ENCODE peak calls at places on chromosome 5, in four cellular contexts. W, Z, Y and U are unnamed samples.

GRCh38 chr5:181260720-181261319 is at the start of gene TRIM52:
- DNase-seq in W (peak; percentile 93), Z (peak; percentile 91), Y (peak; percentile 88), U (peak; percentile 81)

GRCh38 chr5:170273968-170274710 is 23.4 kb downstream of the LCP2 start:
- DNase-seq in W (peak; percentile 67), Z (no peak), Y (peak; percentile 42), U (peak; percentile 67)

GRCh38 chr5:149152317-149152746 is 11.0 kb downstream of the ABLIM3 start:
- DNase-seq in W (no peak), Z (peak; percentile 97), Y (no peak), U (no peak)

GRCh38 chr5:137516251-137516797 is 17.2 kb upstream of the SPOCK1 start:
- DNase-seq in W (no peak), Z (no peak), Y (no peak), U (no peak)

GRCh38 chr5:102700126-102700851 is 54.8 kb upstream of the PAM start:
- DNase-seq in W (no peak), Z (no peak), Y (no peak), U (no peak)

GRCh38 chr5:16066810-16067209 is 112.8 kb downstream of the MARCHF11 start:
- DNase-seq in W (no peak), Z (no peak), Y (no peak), U (no peak)

GRCh38 chr5:72159501-72159911 is 52.2 kb downstream of the MAP1B start:
- DNase-seq in W (no peak), Z (no peak), Y (no peak), U (no peak)

GRCh38 chr5:159752622-159753275 is 163.5 kb upstream of the ADRA1B start:
- DNase-seq in W (no peak), Z (no peak), Y (no peak), U (no peak)

GRCh38 chr5:82183828-82184227 is 94.3 kb downstream of the RPS23 start:
- DNase-seq in W (peak; percentile 12), Z (no peak), Y (no peak), U (no peak)

GRCh38 chr5:87099967-87100366 is 167.7 kb upstream of the RASA1 start:
- DNase-seq in W (no peak), Z (no peak), Y (no peak), U (no peak)

GRCh38 chr5:151917931-151918330 is 6.7 kb downstream of the GLRA1 start:
- DNase-seq in W (no peak), Z (no peak), Y (no peak), U (no peak)

GRCh38 chr5:143874312-143874711 is 62.4 kb downstream of the HMHB1 start:
- DNase-seq in W (no peak), Z (no peak), Y (no peak), U (no peak)

GRCh38 chr5:96432245-96433065 is 593 bp downstream of the PCSK1 start:
- DNase-seq in W (no peak), Z (no peak), Y (peak; percentile 39), U (no peak)

GRCh38 chr5:150227606-150228273 is 37.9 kb downstream of the SLC6A7 start:
- DNase-seq in W (no peak), Z (no peak), Y (peak; percentile 69), U (no peak)

GRCh38 chr5:83340511-83340918 is 131.0 kb upstream of the VCAN start:
- DNase-seq in W (no peak), Z (no peak), Y (no peak), U (no peak)

GRCh38 chr5:163968651-163969050 is 463.2 kb downstream of the MAT2B start:
- DNase-seq in W (no peak), Z (no peak), Y (no peak), U (no peak)

GRCh38 chr5:33036128-33036527 is 325.0 kb downstream of the NPR3 start:
- DNase-seq in W (no peak), Z (no peak), Y (no peak), U (no peak)

GRCh38 chr5:33043598-33043997 is 332.5 kb downstream of the NPR3 start:
- DNase-seq in W (no peak), Z (no peak), Y (no peak), U (no peak)

GRCh38 chr5:33037101-33037500 is 326.0 kb downstream of the NPR3 start:
- DNase-seq in W (no peak), Z (no peak), Y (no peak), U (no peak)

GRCh38 chr5:33046091-33046490 is 335.0 kb downstream of the NPR3 start:
- DNase-seq in W (no peak), Z (no peak), Y (no peak), U (no peak)

GRCh38 chr5:33041586-33041985 is 330.5 kb downstream of the NPR3 start:
- DNase-seq in W (no peak), Z (no peak), Y (no peak), U (no peak)
- TF ChIP-seq GABPA in W (no peak), Z (no peak), Y (no peak), U (no peak)

GRCh38 chr5:126523818-126524522 is 71.0 kb downstream of the ALDH7A1 start:
- DNase-seq in W (no peak), Z (no peak), Y (no peak), U (no peak)

GRCh38 chr5:126527892-126528291 is 67.1 kb downstream of the ALDH7A1 start:
- DNase-seq in W (no peak), Z (no peak), Y (no peak), U (no peak)

GRCh38 chr5:126526493-126526892 is 68.5 kb downstream of the ALDH7A1 start:
- DNase-seq in W (no peak), Z (no peak), Y (no peak), U (no peak)

GRCh38 chr5:126527158-126527557 is 67.9 kb downstream of the ALDH7A1 start:
- DNase-seq in W (no peak), Z (no peak), Y (no peak), U (no peak)

DNA sequence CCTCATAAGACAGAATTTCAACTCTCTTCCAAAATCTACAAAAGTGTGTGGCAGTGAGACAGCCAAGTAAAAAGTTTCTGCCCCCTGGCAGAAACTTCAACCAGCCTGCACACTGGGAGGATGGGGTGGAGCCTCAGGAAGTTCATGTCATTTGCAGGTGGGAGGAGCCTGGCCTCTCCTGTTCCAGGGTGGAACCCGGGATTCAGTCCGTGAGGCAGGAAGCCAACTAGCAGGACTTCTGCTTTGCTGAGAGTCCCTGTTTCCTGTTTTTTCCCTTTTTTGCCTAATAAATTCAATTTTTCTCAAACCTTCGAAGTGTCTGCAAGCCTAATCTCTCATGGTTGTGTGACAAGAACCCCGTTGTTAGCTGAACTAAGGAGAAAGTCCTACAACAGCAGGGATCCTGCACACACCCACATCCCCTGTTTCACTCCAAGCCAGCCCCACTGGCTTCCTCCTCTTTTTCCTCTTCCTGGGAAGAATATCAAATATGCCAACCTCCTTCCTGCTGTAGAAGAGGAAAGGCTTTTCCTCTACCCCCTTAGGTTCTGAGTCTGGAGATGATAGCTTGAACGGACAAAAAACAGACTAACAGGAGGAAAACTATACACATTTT is 69.3 kb downstream of the ALDH7A1 start:
- DNase-seq in W (no peak), Z (peak; percentile 40), Y (no peak), U (no peak)
- TF ChIP-seq GABPA in W (no peak), Z (peak; percentile 28), Y (no peak), U (no peak)

GRCh38 chr5:41637424-41637823 is 127.0 kb upstream of the PLCXD3 start:
- DNase-seq in W (no peak), Z (no peak), Y (no peak), U (no peak)

GRCh38 chr5:41637869-41638268 is 127.5 kb upstream of the PLCXD3 start:
- DNase-seq in W (no peak), Z (no peak), Y (no peak), U (no peak)

GRCh38 chr5:41636605-41637004 is 126.2 kb upstream of the PLCXD3 start:
- DNase-seq in W (no peak), Z (peak; percentile 54), Y (peak; percentile 21), U (peak; percentile 27)

GRCh38 chr5:41638685-41639084 is 128.3 kb upstream of the PLCXD3 start:
- DNase-seq in W (no peak), Z (peak; percentile 96), Y (no peak), U (no peak)

DNA sequence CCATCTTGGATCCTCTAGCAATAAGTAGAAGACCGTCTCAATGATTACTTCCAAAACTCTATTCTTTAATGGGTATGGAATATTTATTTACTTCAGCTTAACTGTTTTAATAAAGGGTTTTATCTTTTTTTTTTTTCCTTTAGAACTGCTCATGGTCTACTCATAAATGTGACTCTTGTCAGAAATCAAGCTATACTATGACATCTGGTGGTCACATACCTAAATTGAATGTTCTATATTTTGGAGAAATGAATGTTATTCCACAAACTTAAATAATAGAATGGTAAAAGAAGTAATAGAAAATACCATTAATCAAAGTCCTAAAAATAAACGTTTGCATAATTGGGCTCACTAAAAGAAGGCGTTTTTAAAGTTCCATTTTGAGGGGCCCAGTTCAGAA is 131.2 kb upstream of the PLCXD3 start:
- DNase-seq in W (no peak), Z (no peak), Y (no peak), U (no peak)
- TF ChIP-seq GABPA in W (no peak), Z (no peak), Y (no peak), U (no peak)

GRCh38 chr5:142821733-142822487 is 51.7 kb downstream of the ARHGAP26 start:
- DNase-seq in W (peak; percentile 38), Z (peak; percentile 85), Y (no peak), U (no peak)
- TF ChIP-seq GABPA in W (no peak), Z (no peak), Y (no peak), U (no peak)